ENCODE peak calls at places on chromosomes 2 and 18, in four cellular contexts. N, Y, X and A are unnamed samples.

GRCh38 chr2:109611467-109612095 is 2.2 kb downstream of the SEPTIN10 start:
- DNase-seq in Y (peak), N (no peak), X (no peak), A (no peak)

GRCh38 chr2:54750040-54750439 is 26.6 kb downstream of the EML6 start:
- DNase-seq in X (no peak), Y (no peak), N (no peak), A (no peak)

GRCh38 chr2:121184248-121184862 is 100.6 kb downstream of the TFCP2L1 start:
- DNase-seq in Y (no peak), X (no peak), N (no peak), A (no peak)

GRCh38 chr2:96146151-96146880 is 1.1 kb upstream of the DUSP2 start:
- DNase-seq in Y (no peak), X (no peak), N (no peak), A (peak)

GRCh38 chr18:12598181-12598921 is 59.6 kb downstream of the SPIRE1 start:
- DNase-seq in X (peak), Y (peak), N (no peak), A (peak)

GRCh38 chr2:216298719-216299118 is 73.6 kb downstream of the MARCHF4 start:
- DNase-seq in X (no peak), Y (peak), N (no peak), A (no peak)

GRCh38 chr2:75799859-75800258 is 89.1 kb upstream of the GCFC2 start:
- DNase-seq in N (no peak), Y (no peak), X (no peak), A (no peak)

GRCh38 chr2:217954469-217954868 is 48.3 kb downstream of the TNS1 start:
- DNase-seq in N (no peak), Y (no peak), X (no peak), A (no peak)

GRCh38 chr18:46555724-46556123 is 101.3 kb downstream of the LOXHD1 start:
- DNase-seq in X (peak), Y (peak), N (no peak), A (peak)